ENCODE peak calls at places on chromosome 12, in nine cellular contexts. L is right lobe of liver, I is esophagus squamous epithelium, G is lower leg skin, H is IMR-90, K is NB4, Y is ovary, D is H54, J is HCT116. O is an unnamed sample.

GRCh38 chr12:124867389-124867930 is 3.8 kb upstream of the SCARB1 start:
- DNase-seq in K (peak), I (no peak), Y (no peak), G (no peak), D (no peak), H (peak), J (no peak), L (no peak), O (no peak)

GRCh38 chr12:78473136-78473535 is 391.4 kb upstream of the SYT1 start:
- DNase-seq in Y (no peak), L (no peak), G (no peak), I (no peak), J (no peak), H (peak), K (no peak), D (no peak), O (no peak)

GRCh38 chr12:23352670-23353069 is 596.8 kb downstream of the SOX5 start:
- DNase-seq in G (no peak), H (no peak), K (peak), J (no peak), L (no peak), Y (no peak), D (no peak), I (no peak), O (no peak)

GRCh38 chr12:64744422-64745258 is 14.6 kb downstream of the GNS start:
- DNase-seq in K (no peak), L (no peak), J (no peak), D (no peak), Y (no peak), I (no peak), H (peak), G (no peak), O (no peak)

GRCh38 chr12:1204581-1205121 is 213.6 kb downstream of the ERC1 start:
- DNase-seq in H (no peak), J (no peak), I (no peak), Y (no peak), G (no peak), K (no peak), D (no peak), L (no peak), O (no peak)

GRCh38 chr12:46300906-46301305 is 32.1 kb upstream of the SLC38A1 start:
- DNase-seq in K (peak), J (no peak), H (peak), I (no peak), L (no peak), Y (no peak), G (no peak), D (no peak), O (peak)

GRCh38 chr12:21334771-21335325 is at the start of gene SLCO1A2:
- DNase-seq in K (no peak), G (no peak), Y (no peak), D (no peak), J (no peak), I (no peak), L (no peak), H (no peak), O (no peak)

GRCh38 chr12:14367097-14367661 is 1.7 kb downstream of the ATF7IP start:
- DNase-seq in D (no peak), L (no peak), H (peak), K (peak), J (no peak), I (no peak), Y (no peak), G (no peak), O (no peak)

GRCh38 chr12:52398176-52398575 is 8.0 kb downstream of the KRT82 start:
- DNase-seq in L (no peak), I (no peak), H (no peak), Y (no peak), G (no peak), J (no peak), D (peak), K (no peak), O (no peak)

GRCh38 chr12:49825360-49825970 is 2.7 kb downstream of the NCKAP5L start:
- DNase-seq in D (no peak), L (peak), Y (no peak), I (no peak), J (no peak), K (peak), G (peak), H (peak), O (no peak)

GRCh38 chr12:114682920-114683708 is 861 bp downstream of the TBX3 start:
- DNase-seq in K (peak), G (no peak), I (no peak), Y (peak), L (no peak), D (no peak), H (no peak), J (no peak), O (no peak)

GRCh38 chr12:88325076-88325827 is 183.1 kb downstream of the TMTC3 start:
- DNase-seq in D (peak), L (no peak), H (peak), K (no peak), G (no peak), J (no peak), I (no peak), Y (no peak), O (no peak)

GRCh38 chr12:114834621-114835020 is 150.6 kb upstream of the TBX3 start:
- DNase-seq in H (peak), J (no peak), Y (no peak), K (no peak), D (peak), L (no peak), G (no peak), I (no peak), O (no peak)

GRCh38 chr12:95326855-95327254 is 109.2 kb downstream of the VEZT start:
- DNase-seq in D (no peak), J (no peak), I (no peak), H (no peak), L (no peak), Y (no peak), K (no peak), G (no peak), O (no peak)

GRCh38 chr12:27467641-27468040 is 21.1 kb downstream of the SMCO2 start:
- DNase-seq in J (no peak), K (no peak), Y (no peak), D (no peak), I (no peak), G (no peak), H (no peak), L (no peak), O (no peak)

GRCh38 chr12:76137611-76138010 is 53.1 kb upstream of the NAP1L1 start:
- DNase-seq in J (no peak), H (peak), L (no peak), D (no peak), K (no peak), G (no peak), I (no peak), Y (no peak), O (no peak)

GRCh38 chr12:23055004-23055403 is 430.0 kb downstream of the ETNK1 start:
- DNase-seq in I (no peak), D (no peak), K (peak), J (peak), G (no peak), Y (no peak), L (peak), H (peak), O (no peak)

GRCh38 chr12:130514149-130514551 is 176.5 kb downstream of the PIWIL1 start:
- DNase-seq in H (no peak), K (no peak), L (no peak), J (no peak), D (no peak), G (no peak), Y (no peak), I (no peak), O (no peak)

GRCh38 chr12:132106921-132107320 is 37.2 kb downstream of the DDX51 start:
- DNase-seq in H (peak), L (no peak), K (no peak), D (no peak), Y (no peak), G (no peak), I (no peak), J (no peak), O (no peak)

GRCh38 chr12:92395322-92395721 is 249.7 kb upstream of the BTG1 start:
- DNase-seq in Y (no peak), H (no peak), D (no peak), L (no peak), K (no peak), I (no peak), G (no peak), J (no peak), O (no peak)

GRCh38 chr12:76117751-76118150 is 33.3 kb upstream of the NAP1L1 start:
- DNase-seq in G (no peak), H (no peak), J (no peak), K (no peak), L (no peak), I (no peak), D (no peak), Y (no peak), O (no peak)

GRCh38 chr12:5522358-5523335 is 90.7 kb downstream of the NTF3 start:
- DNase-seq in G (peak), D (no peak), Y (no peak), L (no peak), J (no peak), I (no peak), K (no peak), H (no peak), O (no peak)

GRCh38 chr12:123761841-123762714 is at the start of gene DNAH10:
- DNase-seq in J (no peak), L (no peak), G (peak), D (no peak), H (no peak), Y (peak), I (no peak), K (peak), O (peak)

GRCh38 chr12:32265920-32266319 is 133.4 kb upstream of the FGD4 start:
- DNase-seq in K (peak), H (no peak), D (no peak), L (no peak), G (no peak), I (no peak), Y (no peak), J (no peak), O (no peak)

GRCh38 chr12:117023998-117024960 is 74.9 kb downstream of the TESC start:
- DNase-seq in G (peak), L (peak), Y (no peak), K (no peak), D (no peak), H (no peak), J (no peak), I (no peak), O (no peak)

GRCh38 chr12:93778306-93778705 is 101.1 kb downstream of the CRADD start:
- DNase-seq in Y (peak), J (no peak), D (no peak), L (no peak), I (no peak), K (no peak), H (peak), G (no peak), O (no peak)

GRCh38 chr12:23463172-23463571 is 486.3 kb downstream of the SOX5 start:
- DNase-seq in D (no peak), J (no peak), K (no peak), H (no peak), L (no peak), Y (no peak), G (no peak), I (no peak), O (no peak)

GRCh38 chr12:60100150-60100549 is 504.3 kb downstream of the SLC16A7 start:
- DNase-seq in K (no peak), Y (no peak), J (no peak), H (peak), I (no peak), L (no peak), G (no peak), D (no peak), O (no peak)

GRCh38 chr12:124289634-124290600 is 5.0 kb upstream of the RFLNA start:
- DNase-seq in L (no peak), H (peak), G (no peak), Y (no peak), D (peak), K (peak), J (no peak), I (no peak), O (no peak)

GRCh38 chr12:98516184-98516873 is 939 bp downstream of the TMPO start:
- DNase-seq in H (peak), Y (peak), K (peak), D (peak), I (peak), L (peak), G (peak), J (peak), O (peak)

GRCh38 chr12:131093971-131094830 is 140.5 kb downstream of the ADGRD1 start:
- DNase-seq in H (no peak), D (no peak), K (no peak), I (no peak), Y (no peak), L (peak), J (no peak), G (peak), O (peak)

GRCh38 chr12:85630851-85631250 is 205.4 kb downstream of the RASSF9 start:
- DNase-seq in H (peak), I (no peak), L (no peak), G (no peak), Y (no peak), K (no peak), J (no peak), D (no peak), O (no peak)

GRCh38 chr12:106090586-106091411 is 48.0 kb downstream of the NUAK1 start:
- DNase-seq in Y (peak), D (peak), I (no peak), K (no peak), J (no peak), L (no peak), H (peak), G (no peak), O (no peak)

GRCh38 chr12:89314060-89314761 is 38.1 kb downstream of the DUSP6 start:
- DNase-seq in I (no peak), J (no peak), L (no peak), Y (no peak), D (no peak), G (no peak), H (no peak), K (no peak), O (no peak)

GRCh38 chr12:52210186-52210924 is 18.5 kb upstream of the KRT80 start:
- DNase-seq in H (peak), J (no peak), I (no peak), G (peak), K (peak), D (no peak), L (no peak), Y (no peak), O (no peak)

GRCh38 chr12:2690348-2691000 is 104.3 kb upstream of the FKBP4 start:
- DNase-seq in D (no peak), Y (no peak), L (no peak), J (no peak), G (peak), I (no peak), K (no peak), H (no peak), O (no peak)

GRCh38 chr12:2692156-2692555 is 102.6 kb upstream of the FKBP4 start:
- DNase-seq in H (no peak), L (no peak), J (no peak), G (peak), D (no peak), K (no peak), Y (no peak), I (no peak), O (no peak)

GRCh38 chr12:2691001-2691339 is 103.8 kb upstream of the FKBP4 start:
- DNase-seq in L (no peak), Y (peak), I (no peak), K (no peak), D (no peak), J (no peak), G (peak), H (peak), O (peak)

GRCh38 chr12:2689879-2690278 is 104.9 kb upstream of the FKBP4 start:
- DNase-seq in J (no peak), D (no peak), I (no peak), G (peak), L (no peak), H (no peak), Y (no peak), K (no peak), O (no peak)

DNA sequence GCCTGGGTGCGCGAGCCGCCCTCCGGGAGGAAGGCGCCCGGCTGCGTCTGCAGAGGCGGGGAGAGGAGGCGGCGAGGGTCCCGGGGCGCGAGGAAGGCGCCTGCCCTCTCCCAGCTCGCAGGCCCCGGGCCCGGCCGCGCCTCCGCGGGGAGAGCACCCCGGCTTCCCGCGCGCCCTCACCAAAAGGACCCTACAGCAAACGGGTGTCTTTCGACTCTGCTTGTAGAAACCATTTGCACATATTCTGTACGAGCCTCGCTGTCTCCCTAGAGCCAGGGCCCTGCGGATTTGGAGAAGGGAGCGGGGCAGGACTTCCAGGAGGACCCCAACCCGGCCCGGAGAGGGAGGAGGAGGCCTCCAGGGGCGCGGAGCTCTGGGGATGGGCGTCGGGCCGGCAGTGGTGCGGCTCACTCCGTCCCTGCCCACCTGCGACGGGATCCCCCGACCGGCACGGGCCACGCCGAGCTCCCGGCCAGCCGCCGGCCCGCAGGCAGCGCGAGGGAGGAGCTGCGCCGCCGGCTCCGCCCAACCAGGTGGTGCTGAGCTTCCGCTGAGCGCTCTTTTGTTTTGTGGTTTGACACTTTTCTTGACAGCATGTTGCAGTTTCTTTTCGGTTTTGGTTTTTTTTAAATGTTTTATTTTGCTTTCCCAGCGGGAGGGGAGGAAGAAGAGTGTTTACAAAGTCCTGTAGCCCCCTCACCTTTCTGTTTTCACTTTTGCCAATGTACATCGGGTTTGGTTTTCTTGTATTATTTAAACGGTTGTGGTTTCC is 103.2 kb upstream of the FKBP4 start:
- DNase-seq in I (no peak), Y (peak), H (no peak), L (no peak), G (peak), J (peak), K (no peak), D (no peak), O (peak)
- TF ChIP-seq POLR2A in I (no peak), Y (no peak), H (no peak), L (no peak), G (no peak), J (no peak), K (no peak), D (no peak), O (no peak)

GRCh38 chr12:57085999-57086950 is 2.6 kb upstream of the NAB2 start:
- DNase-seq in K (peak), Y (peak), L (no peak), J (no peak), I (no peak), G (peak), D (no peak), H (peak), O (peak)

GRCh38 chr12:57086951-57087688 is 1.8 kb upstream of the NAB2 start:
- DNase-seq in D (peak), L (peak), I (peak), H (peak), Y (peak), J (peak), K (peak), G (peak), O (peak)

GRCh38 chr12:57088442-57089258 is at the start of gene NAB2:
- DNase-seq in I (peak), J (peak), L (peak), Y (peak), K (peak), D (peak), H (peak), G (peak), O (peak)

GRCh38 chr12:57089259-57090245 is 638 bp downstream of the NAB2 start:
- DNase-seq in D (no peak), G (peak), I (no peak), H (peak), J (no peak), K (peak), L (peak), Y (peak), O (peak)

DNA sequence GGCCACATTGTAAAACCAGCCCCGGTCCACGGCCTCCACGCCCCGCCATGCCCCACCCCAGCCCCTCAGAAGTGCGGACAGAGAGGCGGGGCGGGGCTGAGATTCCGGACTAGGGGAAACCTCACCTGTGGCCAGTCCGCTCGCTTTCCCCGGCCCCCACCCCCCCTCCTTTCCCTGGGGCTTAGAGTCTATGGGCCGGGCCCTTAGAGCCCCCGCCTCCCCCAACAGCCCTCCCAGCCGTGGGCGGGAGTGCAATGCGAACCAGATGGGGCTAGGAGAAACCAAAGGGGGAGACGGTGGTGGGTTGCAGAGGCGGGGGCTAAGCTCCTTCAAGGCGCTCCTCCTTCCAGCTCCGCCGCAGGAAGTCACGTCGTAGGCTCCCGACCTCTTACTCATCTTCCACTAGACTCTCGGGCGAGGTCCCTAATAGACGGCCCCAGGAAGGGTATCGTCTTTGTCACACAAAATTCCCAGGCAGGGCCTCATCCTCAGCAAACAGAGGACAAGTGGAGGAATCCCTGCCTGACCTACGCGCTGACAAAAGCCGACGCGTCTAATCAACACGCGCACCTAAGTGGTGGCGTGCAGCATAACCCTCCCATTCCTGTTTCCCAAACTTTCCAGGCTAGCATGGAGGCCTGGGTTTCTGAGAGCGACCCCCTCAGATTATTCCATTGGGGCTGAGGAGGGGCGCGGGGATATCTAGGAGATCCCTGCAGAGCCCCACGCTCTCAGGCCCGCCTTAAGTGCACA is 1.0 kb upstream of the NAB2 start:
- DNase-seq in L (peak), Y (peak), I (peak), G (peak), J (peak), H (peak), K (peak), D (peak), O (peak)
- TF ChIP-seq POLR2A in L (no peak), Y (peak), I (no peak), G (peak), J (peak), H (peak), K (peak), D (peak), O (no peak)

DNA sequence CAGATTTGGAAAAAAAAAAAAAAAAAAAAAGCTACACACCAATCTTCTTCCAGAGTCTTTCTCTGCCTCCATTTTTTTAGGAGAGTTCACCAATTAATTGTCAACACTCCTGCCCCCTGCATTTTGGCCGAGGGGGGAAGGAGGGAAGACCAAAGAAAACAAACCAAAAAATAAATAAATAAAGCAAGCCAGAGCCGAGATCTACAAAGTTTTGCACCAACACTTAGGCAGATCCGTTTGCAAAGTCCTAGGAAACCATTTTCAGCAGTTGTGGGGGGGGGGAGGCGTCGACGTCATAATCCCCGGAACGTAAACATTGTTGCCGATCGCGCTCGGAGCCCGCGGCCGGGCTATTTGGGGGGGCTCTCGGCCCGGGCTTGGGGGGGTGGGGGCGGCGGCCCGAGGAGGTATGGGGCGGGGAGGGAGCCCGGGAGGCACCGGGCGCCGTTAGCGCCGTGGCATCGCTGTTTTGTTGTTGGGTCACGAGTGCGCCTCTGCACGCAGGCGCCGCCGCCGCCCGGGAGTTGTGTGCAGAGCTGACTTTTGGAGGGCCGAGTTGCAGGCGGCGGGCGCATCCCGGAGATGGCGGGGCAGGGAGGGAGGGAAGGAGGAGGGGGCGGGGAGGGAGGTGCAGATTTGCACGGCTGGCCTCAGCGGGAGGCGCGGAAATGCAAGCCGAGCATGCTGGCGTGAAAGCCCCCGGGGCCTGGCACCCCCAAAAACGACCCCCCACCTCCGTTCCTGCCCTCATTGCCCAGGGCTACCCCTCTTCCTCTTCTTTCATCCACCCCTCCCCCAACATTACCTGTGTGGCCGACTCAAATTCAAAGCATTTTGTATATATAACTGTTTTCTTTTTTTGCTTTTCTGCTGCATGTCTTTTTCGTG is 598 bp downstream of the KDM2B start:
- DNase-seq in L (peak), Y (peak), G (peak), D (peak), J (no peak), K (peak), I (peak), H (peak), O (peak)
- TF ChIP-seq POLR2A in L (no peak), Y (no peak), G (no peak), D (peak), J (no peak), K (no peak), I (no peak), H (no peak), O (no peak)

GRCh38 chr12:3119745-3120660 is 42.8 kb downstream of the TSPAN9 start:
- DNase-seq in D (no peak), Y (no peak), I (no peak), G (peak), H (peak), K (no peak), J (no peak), L (peak), O (no peak)
- TF ChIP-seq POLR2A in D (no peak), Y (no peak), I (no peak), G (no peak), H (no peak), K (no peak), J (no peak), L (no peak), O (no peak)